ENCODE peak calls at places on chromosomes 12 and 14, in five cellular contexts. R, L, T, E and S are unnamed samples.

GRCh38 chr12:53660064-53660463 is 15.8 kb downstream of the ATP5MC2 start:
- DNase-seq in R (no peak), T (no peak), E (no peak), L (no peak), S (no peak)

GRCh38 chr14:55103005-55103640 is 25.9 kb upstream of the LGALS3 start:
- DNase-seq in T (no peak), L (peak), R (peak), E (peak), S (peak)

GRCh38 chr14:73997944-73998451 is 21.1 kb downstream of the ENTPD5 start:
- DNase-seq in L (no peak), R (no peak), E (no peak), T (no peak), S (no peak)

GRCh38 chr12:122323311-122324019 is 57.2 kb upstream of the VPS33A start:
- DNase-seq in T (no peak), E (no peak), L (no peak), R (no peak), S (no peak)

GRCh38 chr12:84329933-84330332 is 582.7 kb downstream of the SLC6A15 start:
- DNase-seq in T (no peak), L (no peak), R (no peak), E (no peak), S (no peak)

GRCh38 chr12:25087596-25087995 is 107.4 kb downstream of the DNAI7 start:
- DNase-seq in E (no peak), L (no peak), R (no peak), T (no peak), S (no peak)

GRCh38 chr12:13661005-13661887 is 320.2 kb downstream of the GRIN2B start:
- DNase-seq in L (peak), T (peak), E (peak), R (peak), S (peak)

GRCh38 chr14:54211562-54212308 is 185.1 kb upstream of the CDKN3 start:
- DNase-seq in T (no peak), R (no peak), E (no peak), L (no peak), S (no peak)

GRCh38 chr12:79373896-79374499 is 316.8 kb downstream of the PAWR start:
- DNase-seq in E (no peak), L (no peak), T (peak), R (no peak), S (peak)

GRCh38 chr14:57390806-57391562 is 598 bp downstream of the NAA30 start:
- DNase-seq in R (peak), L (peak), T (peak), E (peak), S (no peak)

GRCh38 chr14:102948698-102949061 is 26.2 kb downstream of the AMN start:
- DNase-seq in E (no peak), T (no peak), L (no peak), R (no peak), S (no peak)

GRCh38 chr12:64064706-64065105 is 157.4 kb downstream of the KICS2 start:
- DNase-seq in E (no peak), T (no peak), R (no peak), L (no peak), S (no peak)

GRCh38 chr12:124379938-124380754 is 85.3 kb downstream of the RFLNA start:
- DNase-seq in T (no peak), R (no peak), E (peak), L (peak), S (peak)

GRCh38 chr12:120725151-120725658 is 421 bp upstream of the ACADS start:
- DNase-seq in T (no peak), L (no peak), E (no peak), R (no peak), S (no peak)

GRCh38 chr14:31206536-31207286 is 882 bp downstream of the HECTD1 start:
- DNase-seq in T (peak), R (peak), L (peak), E (peak), S (no peak)

GRCh38 chr14:75591331-75591946 is 13.0 kb downstream of the FLVCR2 start:
- DNase-seq in R (no peak), L (no peak), E (no peak), T (no peak), S (no peak)

GRCh38 chr14:91405241-91405721 is 12.3 kb downstream of the CCDC88C start:
- DNase-seq in L (peak), T (no peak), E (no peak), R (peak), S (no peak)

GRCh38 chr14:54715244-54715643 is 148.3 kb downstream of the SAMD4A start:
- DNase-seq in T (no peak), E (no peak), R (no peak), L (no peak), S (no peak)

DNA sequence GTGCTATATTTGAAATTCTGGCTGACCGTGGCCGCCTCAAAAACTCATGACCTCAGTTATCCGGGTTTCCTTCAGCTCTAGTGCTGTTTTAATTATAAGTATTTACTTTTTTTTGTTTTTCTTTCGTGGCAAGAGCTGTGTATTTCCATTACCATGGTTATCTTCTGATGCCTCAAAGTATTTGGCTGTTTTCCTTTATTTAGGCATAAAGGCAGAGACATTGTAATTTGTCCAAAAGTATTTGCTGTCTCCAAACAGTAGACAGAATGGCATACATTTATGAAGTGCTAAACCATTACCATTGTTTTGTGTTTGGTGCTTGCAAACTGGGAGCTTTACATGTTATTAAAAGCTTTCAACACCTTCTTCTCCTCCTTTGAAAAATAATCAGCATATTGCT is 46.2 kb downstream of the FLRT2 start:
- DNase-seq in T (no peak), E (no peak), R (no peak), L (no peak), S (no peak)
- TF ChIP-seq POLR2A in T (no peak), E (no peak), R (no peak), L (no peak), S (no peak)

GRCh38 chr12:7100239-7100638 is 8.0 kb upstream of the C1R start:
- DNase-seq in R (no peak), E (no peak), T (no peak), L (no peak), S (no peak)
- TF ChIP-seq POLR2A in R (no peak), E (no peak), T (no peak), L (no peak), S (no peak)

DNA sequence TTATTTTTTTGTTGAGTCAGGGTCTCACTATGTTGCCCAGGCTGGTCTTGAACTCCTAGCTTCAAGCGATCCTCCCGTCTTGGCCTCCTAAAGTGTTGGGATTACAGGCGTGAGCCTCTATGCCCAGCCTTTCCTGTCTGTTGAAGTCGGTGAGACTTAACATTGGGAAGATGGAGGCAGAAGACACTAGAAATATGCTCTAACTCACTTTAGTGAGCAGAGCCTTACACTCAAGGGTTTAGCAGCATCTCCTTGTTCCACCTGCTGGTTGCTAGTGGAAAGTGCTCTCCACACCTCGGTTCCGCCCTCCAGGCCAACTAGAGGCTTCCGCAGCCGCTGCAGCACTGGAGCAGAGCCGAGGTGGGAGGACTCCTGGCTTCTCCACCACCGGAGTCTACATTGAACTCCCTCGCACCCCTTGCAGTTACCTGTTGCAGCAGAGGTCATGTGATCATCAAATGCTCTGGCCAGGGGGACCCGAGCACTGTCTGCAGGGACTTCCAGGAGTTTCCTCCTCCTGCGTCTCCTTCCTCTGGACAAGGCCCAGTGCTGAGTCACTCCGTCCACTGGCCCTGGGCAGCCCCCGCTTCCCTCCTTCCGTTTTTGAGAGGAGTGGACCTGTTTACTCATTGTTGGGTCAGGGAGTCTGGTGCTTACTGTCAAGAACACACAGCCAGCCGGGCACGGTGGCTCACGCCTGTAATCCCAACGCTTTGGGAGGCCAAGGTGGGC is 9.4 kb upstream of the HVCN1 start:
- DNase-seq in T (peak), E (peak), L (peak), R (peak), S (peak)
- TF ChIP-seq POLR2A in T (no peak), E (no peak), L (no peak), R (no peak), S (no peak)

GRCh38 chr12:76123301-76124212 is 39.1 kb upstream of the NAP1L1 start:
- DNase-seq in E (no peak), R (no peak), L (no peak), T (no peak), S (no peak)
- TF ChIP-seq POLR2A in E (no peak), R (no peak), L (no peak), T (no peak), S (no peak)

DNA sequence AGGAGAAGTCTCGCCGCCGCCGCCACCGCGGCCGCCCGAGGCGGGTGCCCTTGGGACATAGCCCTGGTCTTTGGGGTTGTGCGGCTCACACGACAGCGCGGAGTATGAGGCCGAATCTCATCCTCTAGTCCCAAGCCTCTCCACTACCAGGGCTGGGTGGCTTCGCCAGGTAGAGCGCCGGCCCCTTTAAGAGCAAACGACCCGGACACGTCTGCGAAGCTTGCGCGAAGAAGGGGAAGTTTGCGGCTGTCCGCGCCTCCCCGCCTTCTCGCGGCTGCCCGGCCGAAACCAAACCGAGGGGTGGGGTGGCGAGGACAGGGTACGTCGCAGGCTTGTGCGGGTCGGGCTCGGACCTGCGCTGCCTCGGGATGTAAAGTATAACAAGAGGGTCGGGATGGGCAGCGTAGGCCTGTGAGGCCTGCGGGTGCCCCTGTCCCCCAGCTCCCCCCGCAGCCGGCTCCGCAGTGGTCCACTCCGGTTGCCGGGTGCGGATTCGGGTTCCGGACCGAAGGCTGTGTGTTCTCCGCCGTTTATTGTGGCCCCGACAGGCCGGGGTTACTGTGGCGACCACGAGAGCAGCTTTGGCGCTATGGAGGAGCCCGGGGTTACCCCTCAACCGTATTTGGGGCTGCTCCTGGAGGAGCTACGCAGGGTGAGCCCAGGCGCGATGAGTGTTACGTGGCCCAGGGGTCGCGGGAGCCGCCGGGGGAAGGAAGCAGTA is 33.3 kb downstream of the MIA2 start:
- DNase-seq in R (peak), L (peak), E (peak), T (peak), S (peak)
- TF ChIP-seq POLR2A in R (peak), L (peak), E (no peak), T (peak), S (peak)

GRCh38 chr14:29039171-29039570 is 272.6 kb downstream of the FOXG1 start:
- DNase-seq in L (no peak), R (no peak), T (no peak), E (no peak), S (no peak)

GRCh38 chr14:29045237-29045636 is 278.6 kb downstream of the FOXG1 start:
- DNase-seq in E (no peak), R (no peak), L (no peak), T (no peak), S (no peak)

GRCh38 chr14:29043751-29044150 is 277.2 kb downstream of the FOXG1 start:
- DNase-seq in T (no peak), L (no peak), R (no peak), E (no peak), S (no peak)

GRCh38 chr14:29037428-29037827 is 270.8 kb downstream of the FOXG1 start:
- DNase-seq in E (no peak), L (no peak), T (no peak), R (no peak), S (no peak)

DNA sequence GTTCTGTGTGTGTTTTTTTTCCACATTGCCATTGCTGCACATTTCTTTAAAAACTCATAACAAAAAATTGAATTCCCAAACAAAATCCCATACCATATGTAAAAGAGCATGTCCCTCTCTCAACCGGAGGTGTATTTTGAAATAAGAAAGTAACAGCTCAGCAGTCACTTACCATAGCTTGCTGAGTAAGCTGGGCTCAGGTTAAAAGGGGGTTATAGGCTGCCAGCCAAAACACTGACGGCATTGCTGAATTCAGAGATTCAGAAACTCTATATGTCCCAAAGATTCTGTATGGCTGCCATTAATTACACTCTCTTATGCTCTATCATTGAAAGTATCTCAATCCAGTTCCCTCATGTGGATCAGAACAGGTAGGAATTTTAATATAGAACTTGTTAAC is 276.0 kb downstream of the FOXG1 start:
- DNase-seq in R (no peak), E (no peak), T (no peak), L (no peak), S (no peak)
- TF ChIP-seq POLR2A in R (no peak), E (no peak), T (no peak), L (no peak), S (no peak)